ENCODE peak calls at places on chromosomes 4 and X, in five cellular contexts. L is neuronal stem cell, S is HFF-Myc, F is kidney epithelial cell, P is MG63. Q is an unnamed sample.

GRCh38 chr4:88765729-88766128 is 68.1 kb upstream of the NAP1L5 start:
- DNase-seq in S (peak), L (no peak), P (peak), F (peak), Q (no peak)

GRCh38 chr4:61175495-61175894 is 24.6 kb upstream of the ADGRL3 start:
- DNase-seq in P (no peak), S (no peak), L (no peak), F (no peak), Q (no peak)

GRCh38 chrX:53445977-53446376 is 11.8 kb upstream of the HSD17B10 start:
- DNase-seq in F (no peak), L (no peak), P (no peak), S (no peak), Q (peak)

GRCh38 chr4:14078311-14078710 is 450.8 kb upstream of the BOD1L1 start:
- DNase-seq in P (no peak), L (no peak), S (no peak), F (no peak), Q (no peak)

GRCh38 chr4:27790911-27791310 is 930.3 kb downstream of the STIM2 start:
- DNase-seq in L (no peak), F (no peak), P (no peak), S (no peak), Q (no peak)

GRCh38 chrX:120840826-120841225 is 34.8 kb downstream of the CT47B1 start:
- DNase-seq in F (no peak), L (no peak), P (no peak), S (no peak), Q (no peak)

GRCh38 chr4:55499495-55499894 is 47.2 kb downstream of the CLOCK start:
- DNase-seq in P (no peak), L (no peak), F (no peak), S (no peak), Q (no peak)

GRCh38 chrX:123424546-123424945 is 240.5 kb downstream of the GRIA3 start:
- DNase-seq in F (peak), S (no peak), P (no peak), L (no peak), Q (no peak)

GRCh38 chr4:150007512-150007911 is 70.7 kb upstream of the DCLK2 start:
- DNase-seq in F (peak), P (no peak), L (no peak), S (peak), Q (no peak)

GRCh38 chrX:21985332-21985777 is 44.8 kb downstream of the SMS start:
- DNase-seq in P (peak), L (peak), F (no peak), S (peak), Q (peak)

GRCh38 chrX:1476682-1477081 is 24.0 kb upstream of the ASMTL start:
- DNase-seq in L (no peak), F (no peak), S (no peak), P (no peak), Q (no peak)

GRCh38 chrX:23434356-23434884 is 99.8 kb downstream of the PTCHD1 start:
- DNase-seq in L (no peak), P (peak), F (no peak), S (no peak), Q (no peak)

GRCh38 chrX:67714004-67714403 is 170.2 kb downstream of the AR start:
- DNase-seq in L (no peak), S (no peak), F (no peak), P (no peak), Q (no peak)

GRCh38 chr4:41977709-41978108 is 3.8 kb upstream of the DCAF4L1 start:
- DNase-seq in F (no peak), S (peak), L (no peak), P (no peak), Q (no peak)

GRCh38 chrX:34848281-34848680 is 94.3 kb upstream of the FAM47B start:
- DNase-seq in F (no peak), S (peak), L (no peak), P (no peak), Q (no peak)

GRCh38 chrX:110699109-110699508 is 96.5 kb downstream of the CHRDL1 start:
- DNase-seq in L (no peak), S (peak), F (no peak), P (peak), Q (no peak)

GRCh38 chr4:54085284-54085683 is 14.7 kb upstream of the GSX2 start:
- DNase-seq in P (peak), S (no peak), F (peak), L (no peak), Q (no peak)

GRCh38 chr4:121519236-121519838 is 138.5 kb upstream of the QRFPR start:
- DNase-seq in S (no peak), P (no peak), F (no peak), L (no peak), Q (no peak)

GRCh38 chr4:55941881-55942280 is 6.9 kb upstream of the CEP135 start:
- DNase-seq in F (no peak), L (no peak), P (no peak), S (no peak), Q (no peak)

GRCh38 chr4:12488672-12489071 is 995.5 kb downstream of the RAB28 start:
- DNase-seq in P (no peak), L (no peak), S (no peak), F (no peak), Q (no peak)

GRCh38 chrX:150897371-150898319 is 823 bp downstream of the CD99L2 start:
- DNase-seq in S (no peak), L (no peak), F (no peak), P (peak), Q (peak)

GRCh38 chr4:173177232-173177631 is 8.6 kb downstream of the GALNT7 start:
- DNase-seq in S (no peak), L (no peak), F (no peak), P (no peak), Q (no peak)

GRCh38 chr4:81031389-81032173 is 1.1 kb downstream of the BMP3 start:
- DNase-seq in P (no peak), L (no peak), F (no peak), S (no peak), Q (no peak)

GRCh38 chr4:7067523-7068278 is at the start of gene GRPEL1:
- DNase-seq in P (peak), L (peak), F (peak), S (peak), Q (peak)

GRCh38 chrX:108257556-108257955 is 166.0 kb downstream of the ATG4A start:
- DNase-seq in L (no peak), S (no peak), P (no peak), F (no peak), Q (no peak)

GRCh38 chr4:19074061-19074460 is 1052.5 kb upstream of the LCORL start:
- DNase-seq in S (no peak), F (no peak), P (no peak), L (no peak), Q (peak)

GRCh38 chr4:153465922-153466636 is at the start of gene TMEM131L:
- DNase-seq in P (peak), F (no peak), L (peak), S (no peak), Q (peak)

GRCh38 chrX:57821703-57822375 is 88.4 kb downstream of the ZXDA start:
- DNase-seq in S (peak), F (no peak), P (peak), L (peak), Q (peak)

GRCh38 chrX:20029728-20030127 is 38.9 kb upstream of the BCLAF3 start:
- DNase-seq in S (no peak), F (peak), P (no peak), L (no peak), Q (no peak)

GRCh38 chr4:53592128-53592527 is 842 bp upstream of the LNX1 start:
- DNase-seq in L (no peak), S (no peak), F (no peak), P (no peak), Q (no peak)

GRCh38 chr4:52873191-52873590 is 11.1 kb downstream of the RASL11B start:
- DNase-seq in P (no peak), F (no peak), L (no peak), S (no peak), Q (peak)

GRCh38 chr4:4228356-4228668 is 1.6 kb upstream of the OTOP1 start:
- DNase-seq in P (no peak), S (no peak), F (no peak), L (no peak), Q (no peak)

GRCh38 chr4:6502147-6502546 is 29.7 kb upstream of the PPP2R2C start:
- DNase-seq in F (no peak), P (no peak), S (no peak), L (no peak), Q (no peak)

GRCh38 chr4:150149381-150149780 is 71.1 kb downstream of the DCLK2 start:
- DNase-seq in F (no peak), P (peak), L (no peak), S (no peak), Q (no peak)

GRCh38 chr4:166602068-166602467 is 632.2 kb downstream of the SPOCK3 start:
- DNase-seq in S (no peak), F (no peak), L (no peak), P (no peak), Q (no peak)

GRCh38 chr4:183675625-183676024 is 16.5 kb downstream of the TRAPPC11 start:
- DNase-seq in S (peak), F (no peak), L (no peak), P (no peak), Q (no peak)

GRCh38 chrX:145817299-145817665 is 347 bp upstream of the SLITRK2 start:
- DNase-seq in S (no peak), L (no peak), P (peak), F (no peak), Q (no peak)

GRCh38 chr4:20266215-20267082 is 14.7 kb downstream of the SLIT2 start:
- DNase-seq in F (no peak), S (no peak), P (no peak), L (no peak), Q (no peak)

DNA sequence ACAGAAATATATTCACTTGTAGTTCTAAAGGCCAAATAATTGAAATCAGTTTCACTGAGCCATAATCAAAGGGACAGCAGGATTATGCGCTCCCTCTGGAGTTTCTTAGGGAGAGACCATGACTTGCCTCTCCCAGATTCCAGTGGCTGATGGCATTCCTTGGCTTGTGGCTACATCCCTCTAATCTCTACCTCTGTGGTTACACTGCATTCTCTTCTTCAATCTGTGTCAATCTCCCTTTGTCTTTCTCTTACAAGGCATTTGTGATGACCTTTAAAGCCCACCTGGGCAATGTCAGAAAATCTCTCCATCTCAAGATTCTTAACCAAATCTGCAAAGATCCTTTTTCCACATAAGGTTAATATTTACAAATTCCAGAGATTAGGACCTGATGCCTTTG is 260.2 kb downstream of the UNC5C start:
- DNase-seq in P (no peak), F (no peak), L (no peak), S (no peak), Q (peak)
- H3K4me3 ChIP-seq in P (no peak), F (no peak), L (no peak), S (no peak), Q (no peak)

GRCh38 chr4:1643971-1644735 is 40.0 kb downstream of the FAM53A start:
- DNase-seq in L (no peak), S (no peak), F (no peak), P (no peak), Q (no peak)

GRCh38 chr4:1641671-1642070 is 42.4 kb downstream of the FAM53A start:
- DNase-seq in F (no peak), L (no peak), P (no peak), S (no peak), Q (no peak)

GRCh38 chr4:1647432-1647831 is 36.7 kb downstream of the FAM53A start:
- DNase-seq in L (no peak), S (no peak), F (no peak), P (no peak), Q (no peak)

GRCh38 chr4:1642196-1642951 is 41.7 kb downstream of the FAM53A start:
- DNase-seq in L (no peak), S (no peak), P (no peak), F (no peak), Q (no peak)

GRCh38 chr4:1644906-1645657 is 39.0 kb downstream of the FAM53A start:
- DNase-seq in L (peak), P (no peak), S (no peak), F (peak), Q (peak)
- H3K4me3 ChIP-seq in L (peak), P (no peak), S (no peak), F (no peak), Q (peak)

DNA sequence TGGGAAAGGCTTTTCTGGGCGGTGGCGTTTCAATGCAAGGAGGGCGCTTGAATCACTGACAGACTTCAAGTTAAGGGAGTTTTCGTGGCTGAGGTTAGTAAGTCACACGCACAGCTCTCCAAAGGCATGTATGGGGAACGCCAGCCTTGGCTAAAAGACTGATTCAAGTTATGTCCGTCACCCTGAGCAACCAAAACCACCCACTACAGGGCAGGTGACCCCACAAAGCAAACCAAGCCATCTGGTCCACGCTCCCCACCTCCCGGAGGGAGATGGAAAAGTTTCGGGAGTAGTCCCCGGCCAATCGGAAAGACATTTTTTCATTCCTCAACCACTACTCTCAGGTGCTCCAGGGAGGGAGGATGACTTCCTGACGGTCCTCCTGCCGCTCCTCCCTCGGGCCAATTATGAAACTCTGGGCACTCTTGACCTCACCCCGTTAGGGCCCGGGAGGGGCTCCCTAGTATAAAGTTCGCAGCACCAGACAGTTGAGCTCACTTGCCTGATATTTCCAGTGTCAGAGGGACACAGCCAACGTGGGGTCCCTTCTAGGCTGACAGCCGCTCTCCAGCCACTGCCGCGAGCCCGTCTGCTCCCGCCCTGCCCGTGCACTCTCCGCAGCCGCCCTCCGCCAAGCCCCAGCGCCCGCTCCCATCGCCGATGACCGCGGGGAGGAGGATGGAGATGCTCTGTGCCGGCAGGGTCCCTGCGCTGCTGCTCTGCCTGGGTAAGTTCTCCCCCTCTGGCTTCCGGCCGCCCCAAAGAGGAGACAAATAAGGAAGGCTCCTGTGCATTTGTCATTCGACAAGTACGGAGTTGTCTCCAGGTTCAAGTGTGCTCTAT is at the start of gene EREG:
- DNase-seq in S (peak), P (peak), F (no peak), L (peak), Q (no peak)
- H3K4me3 ChIP-seq in S (peak), P (peak), F (peak), L (no peak), Q (no peak)

GRCh38 chrX:100643943-100644587 is at the start of gene SRPX2:
- DNase-seq in P (peak), S (peak), F (peak), L (no peak), Q (peak)
- H3K4me3 ChIP-seq in P (peak), S (peak), F (no peak), L (no peak), Q (no peak)

GRCh38 chr4:180436366-180436765 is 1806.8 kb upstream of the TENM3 start:
- DNase-seq in L (no peak), S (no peak), F (no peak), P (no peak), Q (no peak)

GRCh38 chr4:180434131-180434895 is 1808.9 kb upstream of the TENM3 start:
- DNase-seq in S (no peak), F (peak), P (no peak), L (no peak), Q (no peak)

GRCh38 chr4:180437601-180438000 is 1805.6 kb upstream of the TENM3 start:
- DNase-seq in P (no peak), S (no peak), F (no peak), L (no peak), Q (peak)
- H3K4me3 ChIP-seq in P (peak), S (no peak), F (no peak), L (no peak), Q (peak)